ENCODE peak calls at places on chromosomes 2 and 18, in six cellular contexts. X is NCI-H2081 treated with DMSO at 0.1 percent for 48 hours, R is GM12878, L is Caki2, Y is ureter, A is SK-MEL-5. B is an unnamed sample.

GRCh38 chr2:108074945-108075344 is 88.6 kb downstream of the SLC5A7 start:
- DNase-seq in X (no peak), R (no peak), L (no peak), Y (no peak), A (no peak), B (no peak)

GRCh38 chr2:47075361-47076125 is 79.6 kb downstream of the STPG4 start:
- DNase-seq in X (no peak), R (no peak), L (no peak), Y (no peak), A (peak; percentile 37), B (no peak)

GRCh38 chr18:61946449-61946848 is 53.6 kb upstream of the RNF152 start:
- DNase-seq in X (no peak), R (no peak), L (no peak), Y (no peak), A (no peak), B (no peak)

GRCh38 chr18:12422936-12423335 is 15.2 kb downstream of the PRELID3A start:
- DNase-seq in X (no peak), R (no peak), L (peak; percentile 27), Y (no peak), A (peak; percentile 61), B (no peak)

GRCh38 chr2:169480079-169480465 is 778 bp downstream of the BBS5 start:
- DNase-seq in X (no peak), R (no peak), L (peak; percentile 8), Y (no peak), A (no peak), B (no peak)

GRCh38 chr18:48003426-48004349 is 73.2 kb upstream of the SMAD2 start:
- DNase-seq in X (no peak), R (no peak), L (peak; percentile 65), Y (no peak), A (peak; percentile 52), B (no peak)

GRCh38 chr2:239093956-239094355 is 246.1 kb downstream of the TWIST2 start:
- DNase-seq in X (no peak), R (no peak), L (no peak), Y (no peak), A (no peak), B (no peak)

GRCh38 chr2:233429175-233429897 is 75.0 kb downstream of the DGKD start:
- DNase-seq in X (no peak), R (no peak), L (no peak), Y (peak; percentile 37), A (no peak), B (no peak)

GRCh38 chr2:134706587-134707329 is 12.0 kb downstream of the TMEM163 start:
- DNase-seq in X (no peak), R (no peak), L (no peak), Y (no peak), A (peak; percentile 30), B (no peak)

GRCh38 chr2:158099716-158100115 is 2.0 kb upstream of the UPP2 start:
- DNase-seq in X (no peak), R (no peak), L (peak; percentile 6), Y (no peak), A (no peak), B (no peak)

GRCh38 chr2:200814276-200814815 is 2.6 kb downstream of the BZW1 start:
- DNase-seq in X (no peak), R (peak; percentile 51), L (no peak), Y (no peak), A (no peak), B (peak; percentile 27)

GRCh38 chr2:73112913-73113633 is at the start of gene RAB11FIP5:
- DNase-seq in X (no peak), R (no peak), L (peak; percentile 80), Y (peak; percentile 68), A (peak; percentile 69), B (peak; percentile 56)

GRCh38 chr18:4765401-4765800 is 310.3 kb upstream of the DLGAP1 start:
- DNase-seq in X (no peak), R (no peak), L (no peak), Y (no peak), A (peak; percentile 39), B (no peak)

B was measured in GM06990.